ENCODE peak calls at places on chromosomes 3 and 15, in four cellular contexts. O is GM12878, F is K562, B is HepG2. J is an unnamed sample.
A peak's percentile ranks its signal among the peaks of the same experiment; 100 is the strongest.

GRCh38 chr3:13548696-13549512 is at the start of gene FBLN2:
- DNase-seq in O (no peak), F (peak; percentile 100), B (no peak), J (peak; percentile 99)

GRCh38 chr3:45119824-45120614 is 26.2 kb downstream of the CDCP1 start:
- DNase-seq in O (no peak), F (no peak), B (peak; percentile 58), J (no peak)

GRCh38 chr3:115388825-115389224 is 234.5 kb upstream of the GAP43 start:
- DNase-seq in O (no peak), F (no peak), B (no peak), J (no peak)

GRCh38 chr3:124701687-124702086 is 28.6 kb upstream of the UMPS start:
- DNase-seq in O (no peak), F (no peak), B (peak; percentile 16), J (no peak)

GRCh38 chr15:67601008-67601620 is 58.6 kb downstream of the MAP2K5 start:
- DNase-seq in O (no peak), F (no peak), B (no peak), J (no peak)

GRCh38 chr3:173745952-173746682 is 348.6 kb downstream of the NLGN1 start:
- DNase-seq in O (no peak), F (no peak), B (no peak), J (no peak)

GRCh38 chr3:53043738-53044137 is 2.1 kb downstream of the SFMBT1 start:
- DNase-seq in O (no peak), F (no peak), B (no peak), J (no peak)

GRCh38 chr3:120497813-120498212 is 47.0 kb upstream of the FSTL1 start:
- DNase-seq in O (no peak), F (no peak), B (no peak), J (no peak)

GRCh38 chr15:29849218-29849617 is 26.9 kb upstream of the TJP1 start:
- DNase-seq in O (no peak), F (no peak), B (no peak), J (no peak)

GRCh38 chr3:189781384-189781783 is 150.2 kb downstream of the TP63 start:
- DNase-seq in O (no peak), F (no peak), B (no peak), J (no peak)

GRCh38 chr15:23370578-23370977 is 16.0 kb downstream of the GOLGA8S start:
- DNase-seq in O (no peak), F (no peak), B (no peak), J (no peak)

GRCh38 chr3:52046186-52046913 is 10.0 kb downstream of the DUSP7 start:
- DNase-seq in O (no peak), F (no peak), B (no peak), J (peak; percentile 58)

GRCh38 chr3:32892625-32893598 is 58.5 kb upstream of the CCR4 start:
- DNase-seq in O (no peak), F (no peak), B (no peak), J (no peak)

GRCh38 chr3:101038880-101039279 is 45.7 kb upstream of the ABI3BP start:
- DNase-seq in O (no peak), F (no peak), B (no peak), J (no peak)

GRCh38 chr3:174242311-174243041 is 616.7 kb upstream of the NAALADL2 start:
- DNase-seq in O (no peak), F (no peak), B (no peak), J (no peak)

GRCh38 chr15:39957481-39957880 is 23.6 kb downstream of the EIF2AK4 start:
- DNase-seq in O (no peak), F (no peak), B (no peak), J (no peak)

GRCh38 chr3:30443756-30444673 is 162.4 kb upstream of the TGFBR2 start:
- DNase-seq in O (no peak), F (no peak), B (no peak), J (no peak)

GRCh38 chr3:72447059-72447946 is 400.9 kb downstream of the SHQ1 start:
- DNase-seq in O (no peak), F (peak; percentile 83), B (peak; percentile 66), J (peak; percentile 97)

GRCh38 chr15:76529911-76530310 is 193.3 kb downstream of the ISL2 start:
- DNase-seq in O (no peak), F (no peak), B (no peak), J (no peak)

GRCh38 chr3:49912787-49913375 is 9.2 kb upstream of the MST1R start:
- DNase-seq in O (no peak), F (no peak), B (no peak), J (peak; percentile 66)

GRCh38 chr3:14516738-14517345 is 23.3 kb downstream of the GRIP2 start:
- DNase-seq in O (no peak), F (no peak), B (no peak), J (no peak)

GRCh38 chr3:141530133-141530768 is 43.4 kb downstream of the RASA2 start:
- DNase-seq in O (no peak), F (no peak), B (no peak), J (no peak)

GRCh38 chr3:2713923-2714322 is 396.3 kb downstream of the IL5RA start:
- DNase-seq in O (no peak), F (peak; percentile 17), B (no peak), J (no peak)

GRCh38 chr3:188779537-188779936 is 392.2 kb upstream of the TPRG1 start:
- DNase-seq in O (no peak), F (no peak), B (no peak), J (no peak)

GRCh38 chr3:52240059-52240885 is 1.3 kb upstream of the TWF2 start:
- DNase-seq in O (no peak), F (peak; percentile 34), B (peak; percentile 59), J (peak; percentile 82)

GRCh38 chr3:29695201-29695904 is 414.5 kb downstream of the RBMS3 start:
- DNase-seq in O (no peak), F (no peak), B (no peak), J (no peak)

GRCh38 chr3:27721717-27722564 is at the start of gene EOMES:
- DNase-seq in O (no peak), F (no peak), B (peak; percentile 30), J (peak; percentile 72)

GRCh38 chr3:184733971-184734608 is 22.2 kb upstream of the MAGEF1 start:
- DNase-seq in O (no peak), F (peak; percentile 63), B (no peak), J (no peak)

GRCh38 chr3:101913173-101913572 is 63.9 kb downstream of the NFKBIZ start:
- DNase-seq in O (no peak), F (no peak), B (no peak), J (no peak)

GRCh38 chr3:145721815-145722214 is 439.2 kb downstream of the PLOD2 start:
- DNase-seq in O (no peak), F (no peak), B (no peak), J (no peak)

GRCh38 chr3:2504912-2505311 is 406.2 kb downstream of the CNTN4 start:
- DNase-seq in O (no peak), F (no peak), B (no peak), J (no peak)

GRCh38 chr3:149214702-149215101 is 6.9 kb downstream of the CP start:
- DNase-seq in O (no peak), F (no peak), B (peak; percentile 92), J (no peak)

GRCh38 chr3:52851348-52851747 is 16.5 kb upstream of the MUSTN1 start:
- DNase-seq in O (no peak), F (peak; percentile 60), B (peak; percentile 58), J (peak; percentile 87)

DNA sequence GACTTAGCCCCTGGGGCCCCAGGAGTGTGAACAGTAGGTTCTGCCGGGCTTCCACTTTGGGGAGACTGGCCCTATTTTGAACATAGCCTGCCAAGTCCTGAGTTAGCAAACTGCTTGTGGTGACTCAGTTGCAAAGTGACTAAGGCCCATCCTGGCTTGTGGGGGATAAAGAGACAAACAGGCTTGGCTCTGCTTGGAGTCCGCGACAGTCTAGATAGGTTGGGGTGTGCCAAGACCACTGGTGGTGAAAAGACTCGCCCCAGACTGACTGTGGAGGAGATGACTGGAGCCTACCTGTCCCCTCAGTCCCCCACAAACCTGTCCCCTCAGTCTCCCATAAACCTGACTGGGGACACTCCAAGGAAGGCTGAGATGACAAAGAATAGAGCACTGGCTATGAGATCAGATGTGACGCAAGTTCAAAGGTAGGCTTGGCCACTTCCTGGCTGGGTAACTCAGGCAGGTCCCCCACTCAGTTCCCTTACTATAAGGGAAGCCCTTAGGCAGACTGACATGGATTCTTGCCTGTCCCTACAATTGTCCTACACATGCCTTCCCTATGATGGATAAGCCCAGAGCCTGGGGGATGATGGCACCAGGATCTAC is 4.3 kb downstream of the DNASE1L3 start:
- DNase-seq in O (no peak), F (no peak), B (peak; percentile 47), J (no peak)
- TF ChIP-seq MXI1 in O (no peak), F (no peak), B (no peak), J (no peak)

GRCh38 chr15:73941044-73941443 is 14.8 kb downstream of the LOXL1 start:
- DNase-seq in O (no peak), F (no peak), B (no peak), J (no peak)
- TF ChIP-seq YY1 in O (no peak), F (no peak), B (no peak), J (no peak)

DNA sequence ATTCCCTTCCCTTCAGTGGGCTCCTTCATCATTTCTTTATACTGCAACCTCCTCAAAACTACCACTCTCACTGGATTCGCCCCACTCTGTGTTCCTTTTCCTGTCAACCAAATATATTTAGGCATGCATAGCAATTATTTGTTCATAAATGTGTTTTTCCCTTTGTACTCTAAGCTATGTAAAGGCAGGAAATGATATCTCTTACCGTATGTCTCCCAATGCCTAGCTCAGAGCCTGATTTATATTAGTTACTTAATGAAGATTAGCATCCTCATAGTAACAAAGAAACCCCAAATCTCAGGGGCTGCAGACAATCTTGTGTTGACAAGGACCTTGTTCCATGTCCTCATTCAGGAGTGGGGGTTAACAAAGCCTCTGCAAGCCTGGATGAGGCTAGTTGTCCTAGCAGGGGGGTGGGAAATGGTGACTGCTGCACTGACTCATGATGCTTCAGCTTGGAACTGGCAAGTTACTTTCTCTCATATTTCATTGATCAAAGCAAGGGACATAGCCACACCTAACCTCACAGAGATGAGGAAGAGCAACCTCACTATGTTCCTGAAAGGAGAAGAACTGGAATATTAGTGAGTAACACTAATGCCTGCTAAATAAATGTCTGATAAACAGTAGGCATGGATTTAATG is 15.2 kb downstream of the PHLDB2 start:
- DNase-seq in O (no peak), F (no peak), B (peak; percentile 27), J (no peak)
- TF ChIP-seq MXI1 in O (no peak), F (no peak), B (no peak), J (no peak)

DNA sequence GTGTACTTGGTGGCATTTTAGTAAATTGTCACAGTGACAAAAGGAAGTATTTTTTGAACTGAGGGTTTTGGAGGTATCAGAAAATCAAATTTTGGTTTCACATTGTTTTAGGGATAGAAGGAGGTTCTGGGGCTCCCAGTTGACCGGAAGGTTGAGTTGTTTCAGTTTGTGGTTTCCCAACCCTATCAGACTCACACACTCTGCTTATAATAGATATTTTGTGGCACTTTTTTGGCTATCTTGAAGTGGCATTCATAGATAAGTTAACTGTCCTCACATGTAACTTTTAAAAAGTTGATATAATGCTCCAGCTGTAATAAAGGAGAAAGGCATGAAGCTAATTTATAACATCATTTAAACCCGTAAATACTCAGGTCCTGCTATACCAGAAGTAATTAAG is 12.7 kb downstream of the ARMC8 start:
- DNase-seq in O (no peak), F (peak; percentile 46), B (no peak), J (no peak)
- TF ChIP-seq YY1 in O (no peak), F (no peak), B (no peak), J (no peak)

GRCh38 chr3:10941972-10942371 is 50.6 kb upstream of the SLC6A1 start:
- DNase-seq in O (no peak), F (peak; percentile 64), B (no peak), J (no peak)
- TF ChIP-seq MXI1 in O (no peak), F (no peak), B (no peak), J (no peak)

J was measured in SK-N-SH.